ENCODE peak calls at places on chromosomes 11 and 22, in ten cellular contexts. P is uterus, K is stomach, X is GM12878, F is body of pancreas, R is A549, D is adrenal gland, J is ovary, N is IMR-90, B is spleen. V is an unnamed sample.

GRCh38 chr22:23144926-23145906 is at the start of gene RAB36:
- DNase-seq in P (peak), K (peak), X (peak), F (peak), R (peak), D (peak), J (peak), N (peak), B (peak), V (peak)

GRCh38 chr11:57318178-57318577 is 6.6 kb downstream of the TNKS1BP1 start:
- DNase-seq in P (no peak), K (peak), X (no peak), F (peak), R (no peak), D (no peak), J (no peak), N (peak), B (no peak), V (no peak)

GRCh38 chr11:86914836-86915519 is 40.2 kb downstream of the FZD4 start:
- DNase-seq in P (no peak), K (no peak), X (no peak), F (no peak), R (no peak), D (no peak), J (no peak), N (no peak), B (no peak), V (no peak)

GRCh38 chr22:47303161-47303890 is 540.9 kb downstream of the TBC1D22A start:
- DNase-seq in P (no peak), K (no peak), X (no peak), F (no peak), R (no peak), D (no peak), J (no peak), N (no peak), B (no peak), V (no peak)

GRCh38 chr11:109422755-109423113 is 744 bp downstream of the C11orf87 start:
- DNase-seq in P (no peak), K (no peak), X (no peak), F (no peak), R (no peak), D (no peak), J (no peak), N (no peak), B (no peak), V (no peak)

GRCh38 chr22:47146391-47146790 is 383.9 kb downstream of the TBC1D22A start:
- DNase-seq in P (no peak), K (no peak), X (no peak), F (no peak), R (no peak), D (no peak), J (no peak), N (no peak), B (no peak), V (no peak)

GRCh38 chr22:36366291-36366708 is 21.5 kb downstream of the MYH9 start:
- DNase-seq in P (peak), K (no peak), X (no peak), F (no peak), R (no peak), D (no peak), J (no peak), N (peak), B (no peak), V (no peak)

GRCh38 chr11:6864436-6864835 is 1.6 kb downstream of the OR10A2 start:
- DNase-seq in P (no peak), K (no peak), X (no peak), F (no peak), R (no peak), D (no peak), J (no peak), N (peak), B (no peak), V (no peak)

GRCh38 chr11:123308077-123308476 is 113.0 kb upstream of the CLMP start:
- DNase-seq in P (no peak), K (no peak), X (peak), F (no peak), R (no peak), D (no peak), J (no peak), N (peak), B (no peak), V (no peak)

GRCh38 chr11:96393753-96394348 is 4.0 kb downstream of the JRKL start:
- DNase-seq in P (no peak), K (no peak), X (peak), F (no peak), R (peak), D (no peak), J (no peak), N (peak), B (no peak), V (no peak)

GRCh38 chr11:93843906-93844305 is 6.5 kb downstream of the VSTM5 start:
- DNase-seq in P (no peak), K (no peak), X (no peak), F (no peak), R (no peak), D (no peak), J (no peak), N (peak), B (no peak), V (no peak)

GRCh38 chr22:29308791-29309262 is 2.4 kb downstream of the GAS2L1 start:
- DNase-seq in P (no peak), K (no peak), X (no peak), F (no peak), R (no peak), D (no peak), J (no peak), N (peak), B (no peak), V (no peak)

GRCh38 chr22:40202225-40202944 is 24.7 kb downstream of the TNRC6B start:
- DNase-seq in P (no peak), K (no peak), X (no peak), F (no peak), R (no peak), D (no peak), J (no peak), N (peak), B (no peak), V (no peak)

GRCh38 chr11:124172076-124172475 is 11.1 kb upstream of the OR10D3 start:
- DNase-seq in P (no peak), K (no peak), X (no peak), F (no peak), R (no peak), D (no peak), J (no peak), N (no peak), B (no peak), V (no peak)

GRCh38 chr11:3159296-3160190 is 5.6 kb downstream of the OSBPL5 start:
- DNase-seq in P (peak), K (peak), X (no peak), F (peak), R (no peak), D (peak), J (peak), N (no peak), B (peak), V (no peak)

GRCh38 chr11:119284344-119285157 is 32.4 kb downstream of the MCAM start:
- DNase-seq in P (no peak), K (no peak), X (no peak), F (peak), R (peak), D (peak), J (no peak), N (peak), B (no peak), V (no peak)

GRCh38 chr22:50674127-50674493 is 1.5 kb downstream of the SHANK3 start:
- DNase-seq in P (no peak), K (no peak), X (no peak), F (no peak), R (no peak), D (no peak), J (no peak), N (no peak), B (no peak), V (no peak)

GRCh38 chr22:31814942-31815341 is 61.1 kb downstream of the DEPDC5 start:
- DNase-seq in P (no peak), K (no peak), X (no peak), F (no peak), R (no peak), D (no peak), J (no peak), N (no peak), B (no peak), V (no peak)

GRCh38 chr11:2671748-2672147 is 28.0 kb downstream of the KCNQ1OT1 start:
- DNase-seq in P (no peak), K (peak), X (no peak), F (peak), R (no peak), D (no peak), J (no peak), N (no peak), B (peak), V (no peak)

GRCh38 chr22:48491451-48491941 is 1336.2 kb downstream of the BRD1 start:
- DNase-seq in P (no peak), K (no peak), X (no peak), F (no peak), R (peak), D (no peak), J (no peak), N (no peak), B (peak), V (no peak)

GRCh38 chr22:25080855-25081254 is 118.8 kb upstream of the CRYBB3 start:
- DNase-seq in P (no peak), K (no peak), X (no peak), F (no peak), R (no peak), D (no peak), J (no peak), N (no peak), B (no peak), V (no peak)

GRCh38 chr11:130553306-130553705 is 104.9 kb downstream of the ADAMTS15 start:
- DNase-seq in P (no peak), K (no peak), X (no peak), F (no peak), R (no peak), D (no peak), J (no peak), N (peak), B (no peak), V (no peak)

GRCh38 chr11:45051621-45052020 is 94.8 kb upstream of the PRDM11 start:
- DNase-seq in P (no peak), K (no peak), X (no peak), F (no peak), R (no peak), D (no peak), J (no peak), N (no peak), B (no peak), V (no peak)

GRCh38 chr11:43573233-43573632 is 107.3 kb upstream of the HSD17B12 start:
- DNase-seq in P (no peak), K (no peak), X (no peak), F (no peak), R (peak), D (peak), J (no peak), N (no peak), B (no peak), V (no peak)
- TF ChIP-seq CTCF in P (no peak), K (no peak), X (peak), F (no peak), R (peak), D (peak), J (no peak), N (peak), B (no peak), V (peak)

GRCh38 chr11:14892036-14892556 is at the start of gene CYP2R1:
- DNase-seq in P (peak), K (peak), X (peak), F (peak), R (peak), D (peak), J (peak), N (peak), B (peak), V (peak)
- TF ChIP-seq POLR2A in P (peak), K (no peak), X (no peak), F (peak), R (peak), D (no peak), J (peak), N (no peak), B (no peak), V (no peak)

GRCh38 chr11:74443071-74443864 is 24.1 kb downstream of the KCNE3 start:
- DNase-seq in P (no peak), K (peak), X (no peak), F (peak), R (peak), D (no peak), J (no peak), N (peak), B (no peak), V (no peak)
- TF ChIP-seq CTCF in P (no peak), K (peak), X (no peak), F (peak), R (peak), D (no peak), J (no peak), N (no peak), B (no peak), V (peak)

GRCh38 chr11:85723088-85723487 is 37.1 kb upstream of the CCDC89 start:
- DNase-seq in P (no peak), K (no peak), X (no peak), F (no peak), R (no peak), D (no peak), J (no peak), N (no peak), B (no peak), V (no peak)

GRCh38 chr11:85718126-85718943 is 32.3 kb upstream of the CCDC89 start:
- DNase-seq in P (no peak), K (no peak), X (no peak), F (no peak), R (no peak), D (no peak), J (no peak), N (peak), B (no peak), V (no peak)

GRCh38 chr11:85717360-85717927 is 31.4 kb upstream of the CCDC89 start:
- DNase-seq in P (no peak), K (no peak), X (no peak), F (no peak), R (no peak), D (no peak), J (no peak), N (no peak), B (no peak), V (no peak)

GRCh38 chr11:85721191-85721590 is 35.2 kb upstream of the CCDC89 start:
- DNase-seq in P (no peak), K (no peak), X (no peak), F (no peak), R (no peak), D (no peak), J (no peak), N (no peak), B (no peak), V (no peak)

DNA sequence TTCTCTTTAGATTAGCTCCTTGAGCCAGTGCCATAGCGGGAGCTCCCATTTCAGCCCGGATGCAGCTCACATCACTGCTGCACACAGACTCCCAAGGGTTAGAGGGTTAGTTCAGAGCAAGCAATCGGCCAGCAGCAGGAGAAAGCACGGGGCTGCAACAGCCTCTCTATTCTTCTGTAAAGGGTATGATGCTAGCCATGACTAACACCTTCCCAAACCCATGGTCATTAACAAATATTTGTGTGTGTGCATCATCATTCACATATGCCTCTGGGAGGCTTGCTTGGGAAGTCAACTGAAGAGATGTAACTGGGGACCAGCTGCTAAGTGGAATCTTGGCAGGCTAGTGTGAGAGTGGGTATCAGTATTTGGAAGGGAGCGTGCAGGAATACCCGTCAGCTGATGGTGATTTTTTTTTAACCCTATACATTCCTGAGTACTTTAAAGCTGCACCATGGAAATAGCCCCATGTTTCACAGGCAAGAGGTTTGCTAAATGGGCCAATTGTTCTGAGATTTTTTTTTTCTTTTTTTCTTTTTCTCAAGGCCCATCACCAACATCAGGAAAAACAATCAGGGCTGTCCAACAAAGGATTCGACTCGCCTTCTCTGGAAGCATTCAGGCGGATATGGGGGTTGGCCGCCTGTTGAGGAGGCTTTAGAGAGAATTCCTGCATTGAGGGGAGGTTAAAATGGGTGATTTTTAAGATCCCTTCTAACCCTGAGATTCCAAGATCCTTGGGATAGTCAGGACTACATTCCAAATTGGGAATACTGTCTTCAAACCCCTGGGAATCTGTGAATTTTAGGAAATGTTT is 33.2 kb upstream of the CCDC89 start:
- DNase-seq in P (no peak), K (no peak), X (no peak), F (peak), R (peak), D (peak), J (no peak), N (peak), B (no peak), V (no peak)
- TF ChIP-seq POLR2A in P (no peak), K (no peak), X (no peak), F (no peak), R (no peak), D (no peak), J (no peak), N (peak), B (no peak), V (no peak)

GRCh38 chr11:70522613-70523311 is 124.4 kb downstream of the CTTN start:
- DNase-seq in P (no peak), K (peak), X (no peak), F (no peak), R (no peak), D (no peak), J (no peak), N (no peak), B (peak), V (no peak)
- TF ChIP-seq CTCF in P (no peak), K (no peak), X (no peak), F (no peak), R (no peak), D (no peak), J (no peak), N (no peak), B (no peak), V (no peak)

GRCh38 chr22:37571258-37571991 is 8.5 kb downstream of the LGALS2 start:
- DNase-seq in P (no peak), K (no peak), X (no peak), F (peak), R (peak), D (peak), J (no peak), N (peak), B (no peak), V (no peak)

GRCh38 chr22:37568448-37569008 is 8.2 kb downstream of the CDC42EP1 start:
- DNase-seq in P (no peak), K (no peak), X (no peak), F (no peak), R (no peak), D (no peak), J (no peak), N (no peak), B (no peak), V (no peak)

GRCh38 chr22:37570661-37570976 is 9.3 kb downstream of the LGALS2 start:
- DNase-seq in P (no peak), K (no peak), X (no peak), F (no peak), R (no peak), D (no peak), J (no peak), N (no peak), B (no peak), V (no peak)

GRCh38 chr22:37569009-37569920 is 9.0 kb downstream of the CDC42EP1 start:
- DNase-seq in P (no peak), K (peak), X (no peak), F (peak), R (no peak), D (no peak), J (no peak), N (no peak), B (no peak), V (no peak)

GRCh38 chr22:37569921-37570660 is 9.8 kb downstream of the LGALS2 start:
- DNase-seq in P (no peak), K (peak), X (no peak), F (peak), R (no peak), D (peak), J (no peak), N (no peak), B (no peak), V (no peak)
- TF ChIP-seq POLR2A in P (no peak), K (no peak), X (no peak), F (peak), R (no peak), D (no peak), J (no peak), N (no peak), B (no peak), V (no peak)

GRCh38 chr11:27124514-27125264 is 84.1 kb downstream of the BBOX1 start:
- DNase-seq in P (no peak), K (no peak), X (no peak), F (no peak), R (peak), D (no peak), J (no peak), N (peak), B (no peak), V (no peak)
- TF ChIP-seq CTCF in P (peak), K (no peak), X (no peak), F (no peak), R (peak), D (peak), J (no peak), N (peak), B (no peak), V (peak)

GRCh38 chr11:12673924-12674570 is at the start of gene TEAD1:
- DNase-seq in P (peak), K (peak), X (no peak), F (peak), R (peak), D (peak), J (peak), N (peak), B (peak), V (no peak)
- TF ChIP-seq POLR2A in P (peak), K (no peak), X (no peak), F (peak), R (peak), D (peak), J (peak), N (peak), B (no peak), V (peak)

DNA sequence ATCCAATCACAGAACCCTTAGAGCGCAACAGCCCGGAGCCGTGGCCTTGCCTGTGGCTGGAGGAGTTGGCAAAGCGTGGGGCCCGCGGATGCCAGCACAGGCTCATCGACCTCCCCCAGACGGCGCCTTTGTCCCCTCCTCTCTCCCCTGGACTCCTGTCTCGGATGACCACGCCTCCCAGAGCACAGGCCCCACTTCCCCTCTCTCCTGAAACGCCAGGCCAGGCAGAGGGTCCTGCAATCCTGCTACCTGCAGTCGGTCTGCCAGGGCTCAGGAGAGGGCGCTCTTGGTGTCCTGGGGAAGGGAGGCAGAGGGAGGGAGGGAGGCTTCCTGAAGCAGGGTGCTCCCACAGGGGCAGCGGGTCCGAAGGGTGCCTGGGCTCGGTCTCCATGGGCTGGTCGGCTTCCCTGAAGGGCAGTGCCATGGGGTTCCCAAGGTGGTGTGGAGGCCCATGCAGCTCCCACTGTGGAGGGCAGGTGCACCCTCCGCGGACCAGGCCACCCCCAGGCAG is 16.6 kb upstream of the TTLL12 start:
- DNase-seq in P (no peak), K (no peak), X (no peak), F (no peak), R (no peak), D (peak), J (peak), N (no peak), B (no peak), V (no peak)
- TF ChIP-seq CTCF in P (no peak), K (no peak), X (no peak), F (no peak), R (no peak), D (no peak), J (no peak), N (no peak), B (no peak), V (no peak)